ENCODE peak calls at places on chromosome 2, in four cellular contexts. Q is GM12878, G is H1, O is HepG2. U is an unnamed sample.

GRCh38 chr2:73033766-73034381 is 37.6 kb downstream of the SFXN5 start:
- DNase-seq in G (no peak), O (peak; percentile 61), Q (no peak), U (no peak)

GRCh38 chr2:39642054-39642742 is 23.5 kb upstream of the TMEM178A start:
- DNase-seq in Q (no peak), O (peak; percentile 80), G (no peak), U (no peak)

GRCh38 chr2:9033385-9034175 is 30.1 kb upstream of the MBOAT2 start:
- DNase-seq in O (no peak), Q (no peak), G (no peak), U (peak; percentile 64)

GRCh38 chr2:189673661-189674373 is 653 bp upstream of the ANKAR start:
- DNase-seq in O (no peak), Q (no peak), G (no peak), U (peak; percentile 10)

GRCh38 chr2:21043744-21044532 is at the start of gene APOB:
- DNase-seq in Q (no peak), O (peak; percentile 97), G (no peak), U (peak; percentile 27)

GRCh38 chr2:40028792-40029488 is 249.9 kb upstream of the THUMPD2 start:
- DNase-seq in G (no peak), O (no peak), Q (peak; percentile 5), U (no peak)

GRCh38 chr2:17736989-17737388 is 16.6 kb downstream of the SMC6 start:
- DNase-seq in G (no peak), Q (no peak), O (no peak), U (no peak)

GRCh38 chr2:111208639-111209038 is 87.9 kb downstream of the BCL2L11 start:
- DNase-seq in Q (no peak), O (no peak), G (no peak), U (no peak)

GRCh38 chr2:134206573-134206972 is 47.3 kb upstream of the MGAT5 start:
- DNase-seq in Q (no peak), O (no peak), G (no peak), U (no peak)

GRCh38 chr2:192243488-192243887 is 48.8 kb upstream of the TMEFF2 start:
- DNase-seq in O (no peak), G (no peak), Q (no peak), U (no peak)

GRCh38 chr2:218879881-218880748 is 537 bp upstream of the WNT10A start:
- DNase-seq in Q (peak; percentile 80), G (no peak), O (no peak), U (peak; percentile 74)

GRCh38 chr2:26352892-26353291 is 6.3 kb upstream of the ADGRF3 start:
- DNase-seq in O (no peak), Q (no peak), G (no peak), U (no peak)

GRCh38 chr2:69926849-69927515 is 12.1 kb downstream of the MXD1 start:
- DNase-seq in G (no peak), O (peak; percentile 86), Q (no peak), U (no peak)

DNA sequence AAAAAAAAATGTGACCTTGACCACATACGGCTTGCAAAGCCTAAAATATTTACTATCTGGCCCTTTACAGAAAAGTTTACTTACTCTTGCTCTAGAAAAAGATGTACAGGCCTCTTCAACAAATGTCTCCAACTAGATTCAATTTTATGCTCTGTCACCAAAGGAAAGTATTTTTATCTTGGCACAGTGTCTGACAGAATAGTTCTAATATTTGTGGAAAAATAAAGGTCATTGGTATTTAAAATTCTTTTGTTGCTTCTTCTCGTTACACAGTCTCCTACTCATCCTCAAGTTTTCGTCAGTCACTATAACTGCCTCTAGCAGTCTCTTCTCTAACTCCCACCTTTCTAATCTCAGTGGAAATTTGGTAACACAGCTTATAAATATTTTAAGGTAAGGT is 1.4 kb downstream of the RBKS start:
- DNase-seq in G (no peak), O (no peak), Q (no peak), U (no peak)
- TF ChIP-seq TCF12 in G (no peak), O (no peak), Q (no peak), U (no peak)

GRCh38 chr2:57550912-57551311 is 495.7 kb upstream of the VRK2 start:
- DNase-seq in O (no peak), G (no peak), Q (no peak), U (no peak)

GRCh38 chr2:57544626-57545025 is 502.0 kb upstream of the VRK2 start:
- DNase-seq in O (no peak), Q (no peak), G (no peak), U (no peak)

GRCh38 chr2:57546478-57546877 is 500.1 kb upstream of the VRK2 start:
- DNase-seq in Q (no peak), O (no peak), G (no peak), U (no peak)

GRCh38 chr2:57552885-57553284 is 493.7 kb upstream of the VRK2 start:
- DNase-seq in G (no peak), O (no peak), Q (no peak), U (no peak)

DNA sequence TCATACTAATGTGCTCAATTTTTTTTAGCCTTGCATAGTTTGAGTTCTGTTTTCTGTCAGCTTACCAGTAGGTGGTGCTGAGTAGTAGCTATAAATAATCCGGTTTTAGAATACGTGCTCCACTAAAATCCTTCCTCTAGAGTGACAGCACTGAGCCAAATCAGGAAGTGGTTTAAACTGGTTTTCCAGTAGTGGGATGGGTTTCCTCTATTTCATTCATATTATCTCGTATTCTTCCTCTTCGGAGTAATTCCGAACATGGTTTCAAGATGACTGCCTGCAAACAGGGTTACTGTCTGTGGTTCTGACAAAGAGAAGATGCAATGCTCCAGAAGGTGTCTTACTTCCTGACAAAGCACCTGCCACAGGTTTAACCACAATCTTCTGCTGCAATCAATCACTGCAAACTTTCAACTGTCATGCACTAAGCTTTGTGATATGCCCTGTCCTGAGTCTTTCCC is 496.9 kb upstream of the VRK2 start:
- DNase-seq in Q (peak; percentile 20), G (no peak), O (no peak), U (no peak)
- TF ChIP-seq YY1 in Q (no peak), G (no peak), O (no peak), U (no peak)

GRCh38 chr2:178125125-178125524 is 12.9 kb downstream of the RBM45 start:
- DNase-seq in O (no peak), G (no peak), Q (no peak), U (no peak)

GRCh38 chr2:178123163-178123562 is 10.9 kb downstream of the RBM45 start:
- DNase-seq in O (no peak), Q (no peak), G (no peak), U (no peak)

GRCh38 chr2:178114462-178114861 is 2.2 kb downstream of the RBM45 start:
- DNase-seq in Q (no peak), O (no peak), G (no peak), U (no peak)

GRCh38 chr2:178117725-178118124 is 5.5 kb downstream of the RBM45 start:
- DNase-seq in O (no peak), Q (no peak), G (no peak), U (no peak)

DNA sequence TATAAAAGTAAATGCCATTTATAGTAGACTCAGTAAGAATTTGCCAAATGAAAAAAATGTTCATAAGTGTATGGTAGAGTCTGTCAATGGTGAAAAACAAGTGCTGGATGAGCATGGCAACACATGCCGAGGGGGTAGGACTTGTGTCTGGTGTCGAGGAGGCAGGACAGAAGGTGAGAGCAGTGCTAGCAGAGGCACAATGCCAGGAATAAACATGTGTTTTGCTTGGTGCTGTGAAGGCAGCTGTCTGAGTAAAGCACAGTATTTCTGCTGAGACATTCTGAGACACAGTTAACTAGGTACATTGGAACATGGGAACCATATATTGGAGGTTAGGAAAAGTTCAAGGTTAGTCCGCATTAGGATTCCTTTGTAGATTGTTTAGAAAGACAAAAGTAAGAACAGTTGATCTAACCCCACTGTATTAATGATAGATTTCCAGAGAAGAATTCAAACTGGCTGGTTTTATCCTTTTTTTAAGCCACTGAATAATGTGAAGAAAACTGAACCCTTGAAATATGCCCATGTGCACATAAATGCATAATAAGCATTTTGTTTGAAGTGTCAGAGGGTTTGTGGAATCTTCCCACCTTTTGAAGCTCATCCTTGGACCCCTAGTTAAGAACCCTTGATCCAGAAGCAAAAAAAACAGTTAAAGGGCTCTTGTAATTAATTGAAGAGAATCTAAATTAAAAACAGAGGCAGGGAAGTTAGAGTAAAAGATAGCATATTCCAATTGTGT is 7.1 kb downstream of the RBM45 start:
- DNase-seq in O (no peak), Q (no peak), G (no peak), U (no peak)
- TF ChIP-seq TCF12 in O (no peak), Q (no peak), G (no peak), U (no peak)

DNA sequence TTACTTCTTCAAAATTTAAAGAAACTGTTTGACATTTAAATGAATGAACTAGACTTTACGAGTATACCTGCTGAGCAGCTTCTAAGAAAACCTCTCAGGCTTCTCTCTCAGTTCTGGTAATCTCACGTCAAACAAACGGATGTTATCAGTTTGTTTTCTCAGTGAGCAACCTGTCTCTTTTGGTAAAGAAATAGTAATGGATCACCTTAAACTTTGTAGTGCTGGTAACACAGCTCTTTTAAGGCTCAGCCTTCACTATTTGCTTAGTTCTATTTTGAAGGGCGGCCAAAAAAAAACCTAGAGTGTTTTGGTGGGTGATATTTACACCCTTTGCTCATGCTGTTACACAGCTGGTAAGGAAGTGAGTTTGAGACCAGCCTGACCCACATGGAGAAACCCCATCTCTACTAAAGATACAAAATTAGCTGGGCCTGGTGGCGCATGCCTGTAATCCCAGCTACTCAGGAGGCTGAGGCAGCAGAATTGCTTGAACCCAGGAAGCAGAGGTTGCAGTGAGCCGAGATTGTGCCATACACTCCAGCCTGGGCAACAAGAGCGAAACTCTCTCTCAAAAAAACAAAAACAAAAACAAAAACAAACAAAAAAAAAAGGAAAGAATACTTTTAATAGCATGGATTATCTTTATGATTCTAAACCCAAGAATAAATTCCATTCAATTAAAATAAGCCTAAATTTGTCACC is 15.9 kb downstream of the FN1 start:
- DNase-seq in O (peak; percentile 87), Q (no peak), G (no peak), U (no peak)
- TF ChIP-seq YY1 in O (no peak), Q (no peak), G (no peak), U (no peak)

DNA sequence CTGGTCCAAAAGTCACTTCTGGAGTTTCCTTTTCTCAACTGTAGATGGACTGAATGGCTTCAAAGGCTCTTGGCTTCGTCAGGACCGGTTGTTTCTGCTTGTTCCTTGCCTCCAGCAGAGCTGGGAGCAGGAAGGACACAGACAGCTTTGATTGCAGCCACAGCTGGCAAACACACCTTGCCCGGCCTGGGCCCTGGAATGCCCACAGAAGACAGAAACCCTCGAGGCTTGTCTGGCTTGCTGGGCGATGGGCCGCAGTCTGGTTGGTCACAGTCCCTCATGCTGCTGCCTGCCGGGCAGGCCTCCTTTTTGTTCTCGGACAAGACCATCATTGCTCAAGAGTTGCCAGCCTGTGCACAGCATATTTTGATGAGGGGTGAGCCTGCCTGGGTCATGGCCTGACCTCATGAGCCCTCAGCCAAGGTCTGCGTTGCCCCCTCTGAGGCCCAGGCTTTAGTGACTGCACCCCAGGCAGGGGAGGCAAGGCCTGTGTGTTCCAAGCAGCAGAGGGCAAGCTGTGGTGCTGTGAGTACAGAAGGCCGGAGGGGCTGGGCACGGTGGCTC is 37.8 kb downstream of the ATP6V1C2 start:
- DNase-seq in G (no peak), Q (no peak), O (no peak), U (peak; percentile 43)
- TF ChIP-seq TCF12 in G (no peak), Q (no peak), O (no peak), U (no peak)

GRCh38 chr2:148273158-148273691 is 252.3 kb downstream of the MBD5 start:
- DNase-seq in G (no peak), O (no peak), Q (no peak), U (no peak)
- TF ChIP-seq YY1 in G (no peak), O (no peak), Q (no peak), U (no peak)

U was measured in SK-N-SH.